ENCODE peak calls at places on chromosomes 2 and 18, in five cellular contexts. One of them, this sample, is unnamed.

GRCh38 chr2:75047907-75048625 is 89.6 kb downstream of the POLE4 start:
- DNase-seq in H9: no peak
- DNase-seq in H1: no peak
- DNase-seq in mesenchymal stem cell: peak; percentile 69
- DNase-seq in neuronal stem cell: no peak
- DNase-seq in this sample: no peak

GRCh38 chr18:74540689-74541421 is 6.6 kb downstream of the CNDP1 start:
- DNase-seq in H9: no peak
- DNase-seq in mesenchymal stem cell: peak; percentile 26
- DNase-seq in neuronal stem cell: no peak
- DNase-seq in H1: no peak
- DNase-seq in this sample: peak; percentile 8

GRCh38 chr18:78883501-78883900 is 96.1 kb upstream of the SALL3 start:
- DNase-seq in neuronal stem cell: no peak
- DNase-seq in mesenchymal stem cell: no peak
- DNase-seq in H1: no peak
- DNase-seq in H9: no peak
- DNase-seq in this sample: no peak

GRCh38 chr18:65706646-65707045 is 44.2 kb upstream of the CDH7 start:
- DNase-seq in neuronal stem cell: no peak
- DNase-seq in mesenchymal stem cell: no peak
- DNase-seq in H9: peak; percentile 32
- DNase-seq in H1: no peak
- DNase-seq in this sample: no peak

GRCh38 chr2:41723531-41723930 is 324.3 kb upstream of the PKDCC start:
- DNase-seq in H9: no peak
- DNase-seq in H1: no peak
- DNase-seq in neuronal stem cell: peak; percentile 9
- DNase-seq in mesenchymal stem cell: no peak
- DNase-seq in this sample: no peak

GRCh38 chr2:157261199-157261782 is 3.8 kb downstream of the GALNT5 start:
- DNase-seq in mesenchymal stem cell: peak; percentile 79
- DNase-seq in H9: no peak
- DNase-seq in H1: no peak
- DNase-seq in neuronal stem cell: no peak
- DNase-seq in this sample: peak; percentile 11

GRCh38 chr2:72917138-72917874 is at the start of gene EMX1:
- DNase-seq in neuronal stem cell: peak; percentile 83
- DNase-seq in H9: peak; percentile 93
- DNase-seq in mesenchymal stem cell: peak; percentile 26
- DNase-seq in H1: no peak
- DNase-seq in this sample: peak; percentile 32

GRCh38 chr18:37179384-37179783 is 350.5 kb downstream of the KIAA1328 start:
- DNase-seq in mesenchymal stem cell: no peak
- DNase-seq in H1: no peak
- DNase-seq in neuronal stem cell: no peak
- DNase-seq in H9: no peak
- DNase-seq in this sample: no peak

GRCh38 chr18:50410008-50410407 is 35.2 kb downstream of the SKA1 start:
- DNase-seq in neuronal stem cell: no peak
- DNase-seq in H1: no peak
- DNase-seq in H9: no peak
- DNase-seq in mesenchymal stem cell: no peak
- DNase-seq in this sample: no peak

GRCh38 chr2:10400568-10400977 is 47.6 kb downstream of the ODC1 start:
- DNase-seq in H1: no peak
- DNase-seq in mesenchymal stem cell: no peak
- DNase-seq in H9: no peak
- DNase-seq in neuronal stem cell: no peak
- DNase-seq in this sample: no peak

GRCh38 chr2:186486651-186487647 is 889 bp downstream of the ZC3H15 start:
- DNase-seq in neuronal stem cell: no peak
- DNase-seq in mesenchymal stem cell: no peak
- DNase-seq in H1: no peak
- DNase-seq in H9: no peak
- DNase-seq in this sample: peak; percentile 25

GRCh38 chr18:3455938-3456685 is 6.1 kb downstream of the TGIF1 start:
- DNase-seq in mesenchymal stem cell: peak; percentile 82
- DNase-seq in neuronal stem cell: no peak
- DNase-seq in H1: no peak
- DNase-seq in H9: no peak
- DNase-seq in this sample: no peak

GRCh38 chr2:24793752-24794477 is 690 bp downstream of the CENPO start:
- DNase-seq in H1: no peak
- DNase-seq in mesenchymal stem cell: peak; percentile 75
- DNase-seq in H9: peak; percentile 46
- DNase-seq in neuronal stem cell: peak; percentile 49
- DNase-seq in this sample: no peak

GRCh38 chr2:129880971-129881370 is 98.5 kb upstream of the RAB6C start:
- DNase-seq in neuronal stem cell: no peak
- DNase-seq in mesenchymal stem cell: no peak
- DNase-seq in H1: no peak
- DNase-seq in H9: no peak
- DNase-seq in this sample: no peak

GRCh38 chr2:127012868-127013267 is 94.1 kb downstream of the BIN1 start:
- DNase-seq in H9: no peak
- DNase-seq in mesenchymal stem cell: no peak
- DNase-seq in H1: no peak
- DNase-seq in neuronal stem cell: no peak
- DNase-seq in this sample: no peak

GRCh38 chr18:47997338-47997780 is 66.9 kb upstream of the SMAD2 start:
- DNase-seq in H9: peak; percentile 81
- DNase-seq in mesenchymal stem cell: no peak
- DNase-seq in H1: peak; percentile 70
- DNase-seq in neuronal stem cell: peak; percentile 62
- DNase-seq in this sample: peak; percentile 19

GRCh38 chr2:180002198-180002597 is 4.9 kb downstream of the CWC22 start:
- DNase-seq in H9: no peak
- DNase-seq in H1: no peak
- DNase-seq in neuronal stem cell: no peak
- DNase-seq in mesenchymal stem cell: no peak
- DNase-seq in this sample: no peak

GRCh38 chr2:233449071-233449901 is 95.0 kb downstream of the DGKD start:
- DNase-seq in mesenchymal stem cell: peak; percentile 67
- DNase-seq in neuronal stem cell: peak; percentile 47
- DNase-seq in H9: peak; percentile 84
- DNase-seq in H1: peak; percentile 38
- DNase-seq in this sample: no peak

GRCh38 chr2:39593439-39594393 is 72.0 kb upstream of the TMEM178A start:
- DNase-seq in mesenchymal stem cell: peak; percentile 77
- DNase-seq in neuronal stem cell: peak; percentile 40
- DNase-seq in H9: peak; percentile 76
- DNase-seq in H1: peak; percentile 15
- DNase-seq in this sample: peak; percentile 32

GRCh38 chr18:45997689-45998088 is 30.6 kb upstream of the EPG5 start:
- DNase-seq in mesenchymal stem cell: no peak
- DNase-seq in H1: no peak
- DNase-seq in neuronal stem cell: no peak
- DNase-seq in H9: no peak
- DNase-seq in this sample: no peak

GRCh38 chr2:65754219-65754618 is 321.8 kb upstream of the SPRED2 start:
- DNase-seq in H9: no peak
- DNase-seq in H1: no peak
- DNase-seq in neuronal stem cell: no peak
- DNase-seq in mesenchymal stem cell: no peak
- DNase-seq in this sample: no peak

GRCh38 chr2:142940606-142941223 is 63.3 kb downstream of the KYNU start:
- DNase-seq in neuronal stem cell: no peak
- DNase-seq in H9: no peak
- DNase-seq in H1: no peak
- DNase-seq in mesenchymal stem cell: no peak
- DNase-seq in this sample: no peak

GRCh38 chr2:38978504-38978903 is 88.8 kb downstream of the ARHGEF33 start:
- DNase-seq in neuronal stem cell: no peak
- DNase-seq in mesenchymal stem cell: no peak
- DNase-seq in H1: no peak
- DNase-seq in H9: no peak
- DNase-seq in this sample: no peak

GRCh38 chr2:95323347-95324155 is 26.4 kb downstream of the KCNIP3 start:
- DNase-seq in neuronal stem cell: no peak
- DNase-seq in H9: peak; percentile 73
- DNase-seq in mesenchymal stem cell: no peak
- DNase-seq in H1: peak; percentile 31
- DNase-seq in this sample: peak; percentile 50

GRCh38 chr2:79219383-79219988 is 59.9 kb upstream of the REG3A start:
- DNase-seq in mesenchymal stem cell: peak; percentile 14
- DNase-seq in H9: peak; percentile 57
- DNase-seq in neuronal stem cell: peak; percentile 56
- DNase-seq in H1: no peak
- DNase-seq in this sample: peak; percentile 8

GRCh38 chr2:128396946-128397345 is 78.3 kb upstream of the HS6ST1 start:
- DNase-seq in H9: no peak
- DNase-seq in neuronal stem cell: no peak
- DNase-seq in H1: no peak
- DNase-seq in mesenchymal stem cell: no peak
- DNase-seq in this sample: peak; percentile 59

GRCh38 chr2:182915369-182916326 is 49.2 kb upstream of the FRZB start:
- DNase-seq in H1: no peak
- DNase-seq in mesenchymal stem cell: peak; percentile 89
- DNase-seq in neuronal stem cell: no peak
- DNase-seq in H9: no peak
- DNase-seq in this sample: peak; percentile 55

GRCh38 chr2:208638059-208638458 is 231.5 kb downstream of the PTH2R start:
- DNase-seq in mesenchymal stem cell: no peak
- DNase-seq in H9: no peak
- DNase-seq in neuronal stem cell: no peak
- DNase-seq in H1: no peak
- DNase-seq in this sample: no peak

GRCh38 chr18:79867666-79868065 is 69.9 kb downstream of the KCNG2 start:
- DNase-seq in mesenchymal stem cell: no peak
- DNase-seq in H1: no peak
- DNase-seq in H9: no peak
- DNase-seq in neuronal stem cell: no peak
- DNase-seq in this sample: no peak

GRCh38 chr2:118954297-118955060 is 12.5 kb downstream of the MARCO start:
- DNase-seq in neuronal stem cell: no peak
- DNase-seq in H1: no peak
- DNase-seq in H9: no peak
- DNase-seq in mesenchymal stem cell: no peak
- DNase-seq in this sample: no peak

DNA sequence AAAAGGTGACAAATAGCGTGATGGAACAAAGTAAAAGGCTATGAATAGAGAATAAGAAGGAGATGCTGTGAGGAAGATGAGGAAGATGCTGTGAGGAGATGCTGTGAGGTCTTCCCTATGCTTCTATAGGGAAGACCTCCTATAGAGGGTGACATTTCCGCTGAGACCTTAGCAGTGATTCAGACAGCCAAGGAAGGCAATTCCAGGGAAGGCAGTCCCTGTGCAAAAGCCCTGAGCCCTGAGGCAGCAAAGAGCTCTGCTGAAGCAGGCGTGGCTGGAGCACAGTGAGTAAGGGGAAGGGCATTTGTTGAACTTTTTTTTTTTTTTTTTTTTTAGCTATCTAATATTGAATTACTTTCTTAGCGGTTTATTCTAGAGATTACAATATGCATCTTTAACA is 142.7 kb upstream of the FOSL2 start:
- DNase-seq in mesenchymal stem cell: peak; percentile 79
- DNase-seq in H9: no peak
- DNase-seq in H1: peak; percentile 43
- DNase-seq in neuronal stem cell: no peak
- DNase-seq in this sample: peak; percentile 97
- H2BK12ac ChIP-seq in mesenchymal stem cell: no peak overlapping the region
- H2BK12ac ChIP-seq in H9: no peak overlapping the region
- H2BK12ac ChIP-seq in H1: no peak overlapping the region
- H2BK12ac ChIP-seq in neuronal stem cell: no peak overlapping the region
- H2BK12ac ChIP-seq in this sample: no peak overlapping the region

DNA sequence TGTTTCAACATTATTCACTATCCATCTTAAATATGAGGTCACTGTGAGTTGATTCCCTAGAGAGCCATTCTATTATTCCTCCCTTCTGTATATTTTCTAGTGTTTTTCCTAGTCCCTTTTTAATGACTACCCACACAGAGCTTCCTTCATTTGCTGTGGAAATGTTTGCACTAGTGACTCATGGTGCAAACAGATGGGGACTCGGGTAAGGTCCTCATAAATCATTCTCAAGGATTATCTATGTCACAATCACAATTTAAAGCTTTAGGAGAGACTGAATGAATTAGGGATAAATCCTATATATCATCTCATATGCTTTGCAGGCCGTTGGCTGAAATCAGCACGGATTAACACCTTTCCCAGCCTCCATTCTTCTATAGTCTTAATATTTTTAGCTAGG is 159.6 kb downstream of the DCC start:
- DNase-seq in neuronal stem cell: no peak
- DNase-seq in H1: no peak
- DNase-seq in mesenchymal stem cell: no peak
- DNase-seq in H9: no peak
- DNase-seq in this sample: no peak
- H2BK12ac ChIP-seq in neuronal stem cell: no peak overlapping the region
- H2BK12ac ChIP-seq in H1: no peak overlapping the region
- H2BK12ac ChIP-seq in mesenchymal stem cell: no peak overlapping the region
- H2BK12ac ChIP-seq in H9: no peak overlapping the region
- H2BK12ac ChIP-seq in this sample: no peak overlapping the region

GRCh38 chr2:207421661-207422060 is 108.1 kb upstream of the CREB1 start:
- DNase-seq in H1: no peak
- DNase-seq in neuronal stem cell: no peak
- DNase-seq in H9: no peak
- DNase-seq in mesenchymal stem cell: no peak
- DNase-seq in this sample: no peak

GRCh38 chr2:207418422-207418821 is 111.3 kb upstream of the CREB1 start:
- DNase-seq in mesenchymal stem cell: no peak
- DNase-seq in neuronal stem cell: no peak
- DNase-seq in H9: no peak
- DNase-seq in H1: no peak
- DNase-seq in this sample: no peak

GRCh38 chr2:207423886-207424285 is 105.9 kb upstream of the CREB1 start:
- DNase-seq in H1: no peak
- DNase-seq in mesenchymal stem cell: peak; percentile 93
- DNase-seq in H9: no peak
- DNase-seq in neuronal stem cell: no peak
- DNase-seq in this sample: no peak

GRCh38 chr2:207419331-207419730 is 110.4 kb upstream of the CREB1 start:
- DNase-seq in H1: no peak
- DNase-seq in neuronal stem cell: no peak
- DNase-seq in H9: no peak
- DNase-seq in mesenchymal stem cell: no peak
- DNase-seq in this sample: no peak

GRCh38 chr2:207422307-207422960 is 107.3 kb upstream of the CREB1 start:
- DNase-seq in mesenchymal stem cell: peak; percentile 34
- DNase-seq in H1: no peak
- DNase-seq in neuronal stem cell: no peak
- DNase-seq in H9: no peak
- DNase-seq in this sample: no peak
- H2BK12ac ChIP-seq in mesenchymal stem cell: no peak overlapping the region
- H2BK12ac ChIP-seq in H1: no peak overlapping the region
- H2BK12ac ChIP-seq in neuronal stem cell: no peak overlapping the region
- H2BK12ac ChIP-seq in H9: no peak overlapping the region
- H2BK12ac ChIP-seq in this sample: no peak overlapping the region

DNA sequence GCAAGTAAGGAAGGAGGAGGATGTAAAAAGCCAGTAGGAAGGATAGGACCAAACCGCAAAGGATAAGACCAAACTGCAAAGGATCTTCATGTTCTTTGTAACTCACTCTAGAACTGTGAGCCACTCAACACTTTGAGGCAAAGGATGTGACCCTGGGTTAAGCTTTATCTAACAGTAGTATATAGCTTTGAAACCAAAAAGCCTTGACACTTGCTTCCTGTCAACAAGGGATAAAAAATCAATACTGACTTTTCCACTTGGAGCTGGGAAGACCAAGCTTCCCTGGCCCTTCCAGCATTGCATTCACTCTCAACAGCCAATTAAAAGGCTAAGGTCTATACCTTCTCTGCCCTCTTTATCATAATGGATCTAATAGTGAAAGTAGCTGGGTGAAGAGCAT is 22.0 kb downstream of the KANSL3 start:
- DNase-seq in mesenchymal stem cell: no peak
- DNase-seq in H9: no peak
- DNase-seq in H1: no peak
- DNase-seq in neuronal stem cell: no peak
- DNase-seq in this sample: no peak
- H2BK12ac ChIP-seq in mesenchymal stem cell: no peak overlapping the region
- H2BK12ac ChIP-seq in H9: no peak overlapping the region
- H2BK12ac ChIP-seq in H1: no peak overlapping the region
- H2BK12ac ChIP-seq in neuronal stem cell: no peak overlapping the region
- H2BK12ac ChIP-seq in this sample: no peak overlapping the region

This sample was measured in trophoblast cell.